ENCODE peak calls at places on chromosomes 6 and 20, in ten cellular contexts. D is adrenal gland, H is testis, B is IMR-90, G is right lobe of liver, V is heart left ventricle, W is tibial nerve, I is uterus, P is sigmoid colon, Z is GM12892. F is an unnamed sample.

GRCh38 chr6:113650610-113650979 is 206.6 kb upstream of the MARCKS start:
- DNase-seq in D (no peak), H (no peak), B (no peak), G (no peak), V (no peak), W (no peak), I (no peak), P (no peak), Z (no peak), F (no peak)

GRCh38 chr6:40936810-40937209 is 102.2 kb downstream of the UNC5CL start:
- DNase-seq in D (no peak), H (no peak), B (peak; percentile 95), G (no peak), V (no peak), W (no peak), I (no peak), P (no peak), Z (no peak), F (no peak)

GRCh38 chr6:119986934-119987549 is 637.5 kb upstream of the MAN1A1 start:
- DNase-seq in D (no peak), H (no peak), B (no peak), G (no peak), V (no peak), W (no peak), I (no peak), P (no peak), Z (no peak), F (no peak)

GRCh38 chr6:107489636-107490567 is at the start of gene SOBP:
- DNase-seq in D (peak; percentile 61), H (peak; percentile 83), B (peak; percentile 47), G (peak; percentile 59), V (peak; percentile 85), W (peak; percentile 25), I (peak; percentile 79), P (peak; percentile 89), Z (peak; percentile 41), F (peak; percentile 45)

GRCh38 chr6:159836294-159837140 is 36.4 kb downstream of the PNLDC1 start:
- DNase-seq in D (no peak), H (peak; percentile 83), B (peak; percentile 17), G (no peak), V (peak; percentile 71), W (peak; percentile 46), I (peak; percentile 78), P (no peak), Z (no peak), F (no peak)

GRCh38 chr20:43183526-43183925 is 6.2 kb downstream of the PTPRT start:
- DNase-seq in D (no peak), H (no peak), B (no peak), G (no peak), V (no peak), W (no peak), I (no peak), P (no peak), Z (no peak), F (no peak)

GRCh38 chr20:2917266-2917665 is 44.0 kb downstream of the PTPRA start:
- DNase-seq in D (no peak), H (no peak), B (no peak), G (no peak), V (no peak), W (no peak), I (no peak), P (no peak), Z (no peak), F (no peak)

GRCh38 chr6:109455161-109455501 is 441 bp downstream of the MICAL1 start:
- DNase-seq in D (no peak), H (no peak), B (no peak), G (no peak), V (peak; percentile 69), W (peak; percentile 19), I (no peak), P (no peak), Z (peak; percentile 50), F (peak; percentile 35)

GRCh38 chr20:3677733-3678132 is 4.1 kb downstream of the ADAM33 start:
- DNase-seq in D (no peak), H (peak; percentile 75), B (peak; percentile 13), G (no peak), V (peak; percentile 80), W (no peak), I (peak; percentile 90), P (peak; percentile 92), Z (no peak), F (no peak)

GRCh38 chr20:46237736-46238135 is 70.6 kb downstream of the CDH22 start:
- DNase-seq in D (no peak), H (no peak), B (no peak), G (no peak), V (no peak), W (no peak), I (no peak), P (no peak), Z (no peak), F (no peak)

GRCh38 chr6:81727876-81728517 is 24.5 kb downstream of the TENT5A start:
- DNase-seq in D (no peak), H (no peak), B (no peak), G (peak; percentile 73), V (no peak), W (no peak), I (no peak), P (no peak), Z (no peak), F (no peak)

GRCh38 chr6:134437376-134437775 is 119.5 kb upstream of the SGK1 start:
- DNase-seq in D (peak; percentile 31), H (no peak), B (peak; percentile 75), G (no peak), V (no peak), W (no peak), I (no peak), P (no peak), Z (peak; percentile 9), F (no peak)

GRCh38 chr6:161001421-161001820 is 9.9 kb downstream of the MAP3K4 start:
- DNase-seq in D (no peak), H (no peak), B (no peak), G (no peak), V (no peak), W (peak; percentile 23), I (no peak), P (no peak), Z (no peak), F (peak; percentile 34)

GRCh38 chr6:106574729-106575458 is 54.4 kb downstream of the RTN4IP1 start:
- DNase-seq in D (peak; percentile 78), H (peak; percentile 18), B (peak; percentile 70), G (no peak), V (no peak), W (no peak), I (no peak), P (no peak), Z (no peak), F (no peak)

GRCh38 chr6:170224694-170225660 is 65.9 kb downstream of the DLL1 start:
- DNase-seq in D (no peak), H (no peak), B (peak; percentile 44), G (peak; percentile 92), V (peak; percentile 40), W (no peak), I (peak; percentile 11), P (peak; percentile 48), Z (no peak), F (no peak)

GRCh38 chr20:44621325-44621724 is 30.2 kb downstream of the ADA start:
- DNase-seq in D (no peak), H (no peak), B (no peak), G (no peak), V (no peak), W (no peak), I (no peak), P (no peak), Z (no peak), F (no peak)
- TF ChIP-seq POLR2A in D (no peak), H (no peak), B (no peak), G (no peak), V (no peak), W (no peak), I (no peak), P (no peak), Z (no peak), F (no peak)

GRCh38 chr20:63346131-63347080 is 14.7 kb downstream of the CHRNA4 start:
- DNase-seq in D (no peak), H (no peak), B (no peak), G (peak; percentile 51), V (peak; percentile 54), W (no peak), I (no peak), P (no peak), Z (no peak), F (no peak)
- TF ChIP-seq POLR2A in D (no peak), H (no peak), B (no peak), G (no peak), V (no peak), W (no peak), I (no peak), P (no peak), Z (no peak), F (no peak)

DNA sequence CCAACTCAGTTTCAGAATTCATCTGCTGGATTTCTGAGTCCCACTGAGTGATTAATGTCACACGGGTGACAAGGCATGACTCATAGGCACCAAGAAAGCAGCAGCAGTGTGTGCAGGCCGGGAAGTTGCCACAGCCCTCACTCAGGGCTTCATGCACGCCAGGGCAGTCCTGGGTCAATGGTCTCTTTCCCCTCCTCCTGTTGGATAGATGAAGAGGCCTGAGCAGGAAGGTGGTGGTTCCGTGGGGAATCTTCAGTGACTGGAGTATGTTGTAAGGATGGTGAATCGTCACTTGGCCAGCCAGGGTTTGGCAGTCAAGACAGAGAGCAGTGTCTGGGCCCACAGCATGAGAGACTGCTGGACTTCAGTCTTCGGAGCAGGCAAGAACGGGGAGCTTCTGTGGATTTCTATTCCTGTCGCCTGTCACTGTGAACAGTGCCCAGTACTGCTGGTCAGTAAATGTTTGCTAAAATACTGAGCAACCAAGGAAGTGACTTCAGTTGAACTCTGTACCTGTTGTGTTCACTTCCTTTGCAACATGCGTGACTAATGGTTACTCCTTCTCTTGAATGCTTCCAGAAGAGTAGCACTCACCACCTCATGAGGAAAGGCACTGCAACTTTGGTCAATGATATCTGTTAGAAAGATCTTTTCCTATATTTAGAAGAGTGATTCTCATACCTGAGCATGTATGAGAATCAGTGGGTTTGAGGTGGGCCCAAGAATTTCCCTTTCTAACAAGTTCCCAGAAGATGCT is 62.0 kb upstream of the CD93 start:
- DNase-seq in D (peak; percentile 64), H (no peak), B (peak; percentile 90), G (peak; percentile 60), V (no peak), W (peak; percentile 50), I (no peak), P (peak; percentile 77), Z (no peak), F (peak; percentile 92)
- TF ChIP-seq POLR2A in D (peak; percentile 21), H (no peak), B (no peak), G (peak; percentile 53), V (no peak), W (peak; percentile 29), I (no peak), P (no peak), Z (peak; percentile 70), F (no peak)

DNA sequence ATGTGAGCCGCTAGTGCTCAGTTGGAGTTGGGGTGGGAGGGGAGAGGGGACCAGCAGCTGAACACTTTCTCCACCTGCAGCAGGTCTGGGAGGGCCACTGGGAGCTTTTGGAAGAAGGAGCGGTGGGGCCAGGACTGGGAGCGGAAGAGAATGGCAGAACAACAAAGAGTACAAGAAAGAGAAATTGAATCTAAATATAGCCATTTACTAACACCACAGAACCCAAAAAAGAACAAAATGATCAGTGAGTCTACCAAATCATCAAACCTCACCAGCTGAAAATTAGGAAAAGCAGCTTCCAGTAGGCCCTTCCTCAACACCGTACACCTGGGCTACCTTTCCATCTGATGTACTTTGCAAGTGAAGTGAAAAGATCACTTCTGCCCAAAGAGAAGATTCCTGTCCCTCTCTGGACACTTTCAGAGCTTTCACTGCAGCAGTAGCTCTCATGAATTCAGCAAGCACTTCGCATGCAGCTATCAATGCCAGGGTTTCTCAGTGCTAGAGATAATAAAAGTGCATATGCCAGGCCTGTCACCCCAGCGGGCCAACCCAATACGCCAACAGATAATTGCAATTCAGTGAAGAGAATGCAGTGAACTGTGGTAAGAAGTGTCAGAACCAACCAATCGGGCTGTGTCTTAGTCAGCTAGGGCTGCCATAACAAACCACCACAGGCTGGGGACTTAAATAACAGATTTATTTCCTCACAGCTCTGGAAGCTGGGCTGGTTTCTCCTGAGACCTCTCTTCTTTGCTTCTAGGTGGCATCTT is 590 bp downstream of the LY86 start:
- DNase-seq in D (no peak), H (no peak), B (no peak), G (no peak), V (no peak), W (no peak), I (no peak), P (no peak), Z (no peak), F (no peak)
- TF ChIP-seq POLR2A in D (no peak), H (no peak), B (no peak), G (no peak), V (no peak), W (no peak), I (no peak), P (no peak), Z (peak; percentile 64), F (no peak)

F was measured in erythroblast.